ENCODE peak calls at places on chromosomes 4 and X, in nine cellular contexts. Z, F, U, C, H, B, K, E and R are unnamed samples.

GRCh38 chr4:139176299-139177048 is 544 bp downstream of the ELF2 start:
- DNase-seq in Z (peak), F (peak), U (peak), C (peak), H (peak), B (peak), K (peak), E (no peak), R (peak)

GRCh38 chr4:10299601-10300000 is 157.6 kb downstream of the ZNF518B start:
- DNase-seq in Z (no peak), F (no peak), U (no peak), C (no peak), H (no peak), B (no peak), K (no peak), E (peak), R (no peak)

GRCh38 chrX:133726211-133726630 is 259.2 kb downstream of the GPC3 start:
- DNase-seq in Z (peak), F (no peak), U (peak), C (no peak), H (peak), B (peak), K (no peak), E (peak), R (no peak)

GRCh38 chrX:16177260-16177659 is 10.0 kb downstream of the MAGEB17 start:
- DNase-seq in Z (no peak), F (no peak), U (no peak), C (no peak), H (no peak), B (no peak), K (no peak), E (no peak), R (no peak)

GRCh38 chr4:148173397-148174017 is 268.7 kb downstream of the NR3C2 start:
- DNase-seq in Z (no peak), F (no peak), U (no peak), C (peak), H (peak), B (peak), K (no peak), E (no peak), R (no peak)

GRCh38 chr4:181301735-181302380 is 941.3 kb upstream of the TENM3 start:
- DNase-seq in Z (peak), F (no peak), U (peak), C (peak), H (peak), B (peak), K (peak), E (no peak), R (peak)

GRCh38 chr4:16890651-16891050 is 7.8 kb downstream of the LDB2 start:
- DNase-seq in Z (no peak), F (no peak), U (no peak), C (no peak), H (no peak), B (no peak), K (no peak), E (no peak), R (no peak)

GRCh38 chrX:11100281-11101035 is 10.7 kb upstream of the HCCS start:
- DNase-seq in Z (peak), F (no peak), U (peak), C (peak), H (peak), B (peak), K (no peak), E (peak), R (no peak)

GRCh38 chr4:142194905-142195304 is 558.5 kb downstream of the IL15 start:
- DNase-seq in Z (no peak), F (no peak), U (no peak), C (no peak), H (no peak), B (peak), K (no peak), E (peak), R (no peak)

GRCh38 chrX:39821011-39821708 is 276.6 kb downstream of the BCOR start:
- DNase-seq in Z (peak), F (peak), U (no peak), C (no peak), H (no peak), B (no peak), K (no peak), E (no peak), R (peak)

GRCh38 chr4:1594871-1595788 is 89.0 kb downstream of the FAM53A start:
- DNase-seq in Z (no peak), F (no peak), U (no peak), C (no peak), H (no peak), B (no peak), K (no peak), E (no peak), R (no peak)

GRCh38 chr4:173217727-173218126 is 49.1 kb downstream of the GALNT7 start:
- DNase-seq in Z (no peak), F (no peak), U (no peak), C (no peak), H (peak), B (peak), K (no peak), E (no peak), R (no peak)

GRCh38 chrX:39945709-39946108 is 152.0 kb downstream of the BCOR start:
- DNase-seq in Z (no peak), F (no peak), U (no peak), C (no peak), H (no peak), B (no peak), K (no peak), E (no peak), R (no peak)

GRCh38 chr4:41297832-41298231 is 41.1 kb downstream of the UCHL1 start:
- DNase-seq in Z (no peak), F (no peak), U (no peak), C (no peak), H (no peak), B (no peak), K (no peak), E (no peak), R (no peak)

GRCh38 chr4:10105920-10106319 is 10.7 kb downstream of the WDR1 start:
- DNase-seq in Z (no peak), F (no peak), U (no peak), C (no peak), H (no peak), B (no peak), K (no peak), E (no peak), R (no peak)

GRCh38 chr4:185654965-185655554 is 119.8 kb upstream of the PDLIM3 start:
- DNase-seq in Z (no peak), F (no peak), U (no peak), C (no peak), H (no peak), B (no peak), K (no peak), E (no peak), R (no peak)

GRCh38 chrX:2933125-2933900 is 4.2 kb upstream of the ARSD start:
- DNase-seq in Z (no peak), F (no peak), U (peak), C (peak), H (no peak), B (no peak), K (no peak), E (no peak), R (no peak)

GRCh38 chr4:140533951-140534480 is 10.0 kb downstream of the ELMOD2 start:
- DNase-seq in Z (no peak), F (no peak), U (no peak), C (no peak), H (peak), B (peak), K (no peak), E (no peak), R (no peak)

GRCh38 chr4:123102897-123103489 is 180.6 kb upstream of the NUDT6 start:
- DNase-seq in Z (peak), F (no peak), U (peak), C (no peak), H (peak), B (peak), K (no peak), E (no peak), R (no peak)